ENCODE peak calls at places on chromosome 18, in ten cellular contexts. R is A549, K is esophagus squamous epithelium, I is body of pancreas, J is NB4, Q is stomach, D is uterus, L is K562, P is adrenal gland, W is H54. M is an unnamed sample.

GRCh38 chr18:64260810-64261209 is 111.9 kb upstream of the LINC00305 start:
- DNase-seq in R (no peak), K (no peak), I (no peak), J (no peak), Q (no peak), D (no peak), L (no peak), P (no peak), W (no peak), M (no peak)

GRCh38 chr18:5391427-5391826 is 95.9 kb upstream of the ZBTB14 start:
- DNase-seq in R (no peak), K (no peak), I (no peak), J (no peak), Q (no peak), D (no peak), L (no peak), P (no peak), W (no peak), M (no peak)

GRCh38 chr18:35732652-35733051 is 151.1 kb downstream of the GALNT1 start:
- DNase-seq in R (no peak), K (no peak), I (no peak), J (no peak), Q (no peak), D (no peak), L (no peak), P (no peak), W (no peak), M (no peak)

GRCh38 chr18:44342167-44342566 is 338.5 kb upstream of the SETBP1 start:
- DNase-seq in R (no peak), K (no peak), I (no peak), J (no peak), Q (no peak), D (no peak), L (no peak), P (no peak), W (no peak), M (no peak)

GRCh38 chr18:21112543-21113105 is 1.0 kb upstream of the ROCK1 start:
- DNase-seq in R (no peak), K (no peak), I (no peak), J (peak; percentile 20), Q (no peak), D (no peak), L (no peak), P (no peak), W (no peak), M (peak; percentile 52)

GRCh38 chr18:834086-834720 is 22.2 kb upstream of the YES1 start:
- DNase-seq in R (no peak), K (no peak), I (no peak), J (no peak), Q (no peak), D (no peak), L (peak; percentile 51), P (no peak), W (no peak), M (peak; percentile 35)

GRCh38 chr18:3350566-3351527 is 88.9 kb downstream of the MYL12B start:
- DNase-seq in R (no peak), K (no peak), I (no peak), J (peak; percentile 23), Q (no peak), D (no peak), L (no peak), P (no peak), W (no peak), M (no peak)

GRCh38 chr18:59453468-59453961 is 94.5 kb upstream of the LMAN1 start:
- DNase-seq in R (peak; percentile 4), K (no peak), I (no peak), J (no peak), Q (no peak), D (no peak), L (no peak), P (no peak), W (no peak), M (no peak)

GRCh38 chr18:22641973-22642372 is 224.3 kb upstream of the CTAGE1 start:
- DNase-seq in R (no peak), K (no peak), I (no peak), J (no peak), Q (no peak), D (no peak), L (no peak), P (peak; percentile 57), W (no peak), M (no peak)

GRCh38 chr18:31497711-31498449 is at the start of gene DSG2:
- DNase-seq in R (peak; percentile 63), K (no peak), I (peak; percentile 89), J (peak; percentile 60), Q (peak; percentile 86), D (peak; percentile 27), L (peak; percentile 83), P (peak; percentile 59), W (peak; percentile 59), M (peak; percentile 69)

GRCh38 chr18:62992877-62993365 is 277.6 kb downstream of the PHLPP1 start:
- DNase-seq in R (no peak), K (no peak), I (no peak), J (no peak), Q (no peak), D (no peak), L (no peak), P (no peak), W (no peak), M (no peak)

GRCh38 chr18:22796069-22796468 is 137.1 kb upstream of the RBBP8 start:
- DNase-seq in R (no peak), K (no peak), I (no peak), J (no peak), Q (no peak), D (no peak), L (no peak), P (no peak), W (no peak), M (no peak)

GRCh38 chr18:32435631-32436500 is 34.8 kb downstream of the GAREM1 start:
- DNase-seq in R (no peak), K (no peak), I (no peak), J (no peak), Q (no peak), D (no peak), L (no peak), P (no peak), W (no peak), M (no peak)

GRCh38 chr18:484749-485464 is 15.6 kb downstream of the COLEC12 start:
- DNase-seq in R (no peak), K (no peak), I (no peak), J (peak; percentile 70), Q (no peak), D (no peak), L (no peak), P (peak; percentile 8), W (no peak), M (no peak)

GRCh38 chr18:46211816-46212215 is 107.6 kb downstream of the HAUS1 start:
- DNase-seq in R (no peak), K (no peak), I (no peak), J (no peak), Q (no peak), D (no peak), L (no peak), P (no peak), W (peak; percentile 14), M (no peak)

GRCh38 chr18:73409242-73409641 is 541.5 kb upstream of the NETO1 start:
- DNase-seq in R (no peak), K (no peak), I (no peak), J (no peak), Q (no peak), D (no peak), L (no peak), P (no peak), W (no peak), M (no peak)

DNA sequence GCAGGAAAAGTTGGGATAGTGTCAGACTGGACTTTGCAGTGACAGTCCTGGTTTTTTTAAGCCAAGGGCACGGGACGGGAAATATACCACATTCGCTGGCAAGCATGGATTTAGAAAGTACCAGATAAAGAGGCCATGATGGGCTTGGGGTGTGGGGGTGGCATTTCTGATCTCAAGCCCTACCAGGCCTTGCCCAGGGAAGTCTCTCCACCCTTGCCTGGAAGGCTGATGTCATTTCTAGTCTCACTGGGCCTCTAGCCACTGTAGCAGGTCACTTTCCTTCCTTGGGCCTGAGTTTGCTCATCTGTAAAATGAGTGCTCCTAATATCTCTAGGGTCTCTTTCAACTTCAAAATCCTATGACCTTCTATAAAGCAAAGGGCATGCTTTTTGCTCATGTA is 1.8 kb downstream of the ZBTB7C start:
- DNase-seq in R (no peak), K (no peak), I (no peak), J (no peak), Q (no peak), D (no peak), L (no peak), P (peak; percentile 55), W (no peak), M (no peak)
- TF ChIP-seq POLR2A in R (no peak), K (no peak), I (no peak), J (no peak), Q (no peak), D (no peak), L (no peak), P (peak; percentile 30), W (no peak), M (no peak)

DNA sequence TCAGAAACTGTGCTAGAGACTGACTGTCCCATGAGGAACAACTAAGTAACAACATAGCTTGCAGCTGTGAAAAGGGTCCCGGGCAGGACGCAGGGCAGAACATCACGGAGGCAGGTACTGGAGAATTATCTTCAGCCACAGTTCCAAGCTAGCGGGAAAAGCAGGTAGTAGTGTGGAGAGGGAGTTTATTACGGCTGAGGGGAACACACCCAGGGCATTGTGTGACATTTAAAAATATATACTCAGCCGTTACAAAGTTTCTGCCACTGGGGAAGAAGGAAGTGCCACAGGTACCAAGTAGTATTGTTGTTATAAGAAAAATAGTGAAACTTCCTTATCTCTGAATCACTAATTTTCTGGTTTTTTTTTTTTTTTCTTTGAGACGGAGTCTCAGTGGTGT is 179.6 kb downstream of the LAMA1 start:
- DNase-seq in R (no peak), K (no peak), I (no peak), J (no peak), Q (no peak), D (no peak), L (no peak), P (no peak), W (no peak), M (no peak)
- TF ChIP-seq POLR2A in R (no peak), K (no peak), I (no peak), J (no peak), Q (no peak), D (no peak), L (no peak), P (no peak), W (no peak), M (no peak)

DNA sequence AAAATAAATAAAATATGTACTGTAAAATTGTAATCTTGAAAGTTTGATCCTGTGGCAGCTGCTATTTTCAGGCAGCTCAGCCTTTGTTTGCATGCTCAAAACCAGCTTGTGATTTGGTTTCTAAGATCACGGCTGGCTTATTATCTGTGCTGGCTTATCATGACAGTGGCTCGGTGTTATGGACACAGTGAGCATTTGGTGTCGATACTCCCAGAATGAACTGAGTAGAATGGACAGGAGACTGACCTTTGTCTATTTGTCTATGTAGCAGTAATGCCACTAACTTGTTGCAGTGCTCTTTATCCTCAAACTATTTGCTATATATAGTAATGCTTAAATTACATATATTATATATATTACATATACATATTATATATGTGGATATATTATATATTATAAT is 58.8 kb downstream of the NEDD4L start:
- DNase-seq in R (no peak), K (no peak), I (no peak), J (no peak), Q (no peak), D (no peak), L (no peak), P (no peak), W (no peak), M (no peak)
- TF ChIP-seq POLR2A in R (no peak), K (no peak), I (no peak), J (no peak), Q (no peak), D (no peak), L (no peak), P (no peak), W (no peak), M (no peak)

GRCh38 chr18:49858309-49859005 is 45.1 kb upstream of the ACAA2 start:
- DNase-seq in R (peak; percentile 75), K (no peak), I (peak; percentile 79), J (peak; percentile 69), Q (peak; percentile 77), D (peak; percentile 32), L (peak; percentile 61), P (peak; percentile 70), W (peak; percentile 47), M (peak; percentile 69)
- TF ChIP-seq POLR2A in R (no peak), K (no peak), I (no peak), J (no peak), Q (no peak), D (no peak), L (no peak), P (no peak), W (no peak), M (no peak)